ENCODE peak calls at places on chromosome 21, in eight cellular contexts. O is IMR-90; Q is CD8-positive, alpha-beta T cell; M is stomach; N is astrocyte; S is PC-3; C is tibial nerve; V is upper lobe of right lung. W is an unnamed sample.

GRCh38 chr21:45263534-45263933 is 24.2 kb downstream of the POFUT2 start:
- DNase-seq in O (no peak), Q (no peak), M (peak; percentile 16), N (no peak), S (no peak), C (peak; percentile 11), V (no peak), W (no peak)

GRCh38 chr21:38834725-38835124 is 29.0 kb downstream of the ETS2 start:
- DNase-seq in O (no peak), Q (no peak), M (no peak), N (no peak), S (no peak), C (no peak), V (no peak), W (no peak)

GRCh38 chr21:25640671-25641292 is 1.7 kb downstream of the JAM2 start:
- DNase-seq in O (no peak), Q (no peak), M (no peak), N (no peak), S (no peak), C (no peak), V (no peak), W (no peak)

GRCh38 chr21:27021801-27022200 is 54.9 kb upstream of the ADAMTS5 start:
- DNase-seq in O (no peak), Q (no peak), M (no peak), N (no peak), S (no peak), C (no peak), V (no peak), W (no peak)

GRCh38 chr21:38817371-38818335 is 11.9 kb downstream of the ETS2 start:
- DNase-seq in O (peak; percentile 79), Q (no peak), M (no peak), N (peak; percentile 75), S (peak; percentile 69), C (no peak), V (no peak), W (no peak)

GRCh38 chr21:41601573-41602371 is 93.8 kb upstream of the TMPRSS2 start:
- DNase-seq in O (peak; percentile 13), Q (no peak), M (peak; percentile 33), N (peak; percentile 31), S (peak; percentile 42), C (no peak), V (peak; percentile 70), W (no peak)

GRCh38 chr21:25925936-25926335 is 191.2 kb downstream of the GABPA start:
- DNase-seq in O (peak; percentile 23), Q (no peak), M (peak; percentile 43), N (peak; percentile 57), S (peak; percentile 25), C (no peak), V (no peak), W (no peak)

GRCh38 chr21:24897883-24898282 is 709.4 kb downstream of the MRPL39 start:
- DNase-seq in O (no peak), Q (no peak), M (no peak), N (no peak), S (no peak), C (no peak), V (no peak), W (no peak)

GRCh38 chr21:25639167-25639921 is at the start of gene JAM2:
- DNase-seq in O (peak; percentile 29), Q (peak; percentile 26), M (no peak), N (peak; percentile 17), S (no peak), C (peak; percentile 22), V (peak; percentile 67), W (no peak)

GRCh38 chr21:16587671-16588379 is 858.0 kb downstream of the USP25 start:
- DNase-seq in O (peak; percentile 77), Q (no peak), M (no peak), N (peak; percentile 64), S (peak; percentile 59), C (no peak), V (no peak), W (no peak)

GRCh38 chr21:38496224-38496623 is 2.1 kb downstream of the ERG start:
- DNase-seq in O (no peak), Q (no peak), M (no peak), N (no peak), S (no peak), C (no peak), V (no peak), W (no peak)

GRCh38 chr21:19122371-19122770 is 718.8 kb upstream of the TMPRSS15 start:
- DNase-seq in O (no peak), Q (no peak), M (no peak), N (no peak), S (no peak), C (no peak), V (no peak), W (no peak)

GRCh38 chr21:45950740-45951515 is 30.6 kb upstream of the COL6A1 start:
- DNase-seq in O (peak; percentile 48), Q (no peak), M (peak; percentile 50), N (peak; percentile 25), S (peak; percentile 76), C (no peak), V (no peak), W (no peak)

GRCh38 chr21:21034046-21034445 is 35.8 kb downstream of the NCAM2 start:
- DNase-seq in O (no peak), Q (no peak), M (no peak), N (no peak), S (no peak), C (no peak), V (no peak), W (no peak)

DNA sequence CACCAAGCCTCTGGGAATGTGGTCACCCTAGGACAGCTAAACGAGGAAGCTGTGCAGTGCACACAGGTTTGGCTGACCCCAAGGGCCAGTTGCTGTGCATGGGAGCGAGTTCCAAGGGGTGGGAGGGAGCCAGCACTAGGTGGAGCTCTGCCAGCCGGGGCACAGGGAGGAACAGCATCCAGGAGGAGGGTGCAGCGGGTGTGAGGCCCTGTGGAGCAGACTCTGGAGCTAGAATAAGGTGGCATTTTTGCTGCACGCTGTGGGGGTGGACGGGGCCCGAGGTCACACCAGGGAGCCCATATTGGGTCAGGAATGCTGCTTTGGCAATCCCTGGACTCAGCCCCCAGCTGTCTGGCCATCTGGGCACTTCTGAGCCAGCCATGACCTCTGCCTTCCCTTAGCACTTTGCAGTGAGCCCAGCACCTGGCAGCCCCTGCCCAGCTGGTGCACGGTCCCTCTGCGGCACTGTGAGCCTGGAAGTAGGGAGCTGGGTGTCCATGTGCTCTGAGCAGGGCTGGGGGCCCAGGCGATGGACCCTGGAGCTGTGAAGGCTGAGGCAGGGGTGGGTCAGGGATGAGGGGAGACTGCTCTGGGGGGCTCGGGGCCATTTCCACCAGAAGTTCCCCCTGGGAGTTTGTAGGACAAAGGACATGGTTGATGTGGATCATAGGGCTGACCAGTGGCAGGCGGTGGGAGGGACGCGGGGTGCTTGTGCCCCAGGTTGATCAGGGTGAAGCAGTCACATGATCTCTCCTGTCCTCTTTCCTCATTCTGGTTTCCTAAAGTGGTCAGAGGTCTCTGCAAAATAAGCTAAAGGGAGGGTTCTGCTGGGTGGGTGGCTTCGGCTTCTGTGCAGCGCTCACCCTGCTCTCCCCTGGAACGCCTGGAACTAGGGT is 8.9 kb downstream of the PDXK start:
- DNase-seq in O (peak; percentile 22), Q (no peak), M (peak; percentile 70), N (no peak), S (peak; percentile 56), C (no peak), V (peak; percentile 88), W (no peak)
- TF ChIP-seq CTCF in O (no peak), Q (no peak), M (no peak), N (no peak), S (peak; percentile 58), C (no peak), V (peak; percentile 5), W (no peak)

DNA sequence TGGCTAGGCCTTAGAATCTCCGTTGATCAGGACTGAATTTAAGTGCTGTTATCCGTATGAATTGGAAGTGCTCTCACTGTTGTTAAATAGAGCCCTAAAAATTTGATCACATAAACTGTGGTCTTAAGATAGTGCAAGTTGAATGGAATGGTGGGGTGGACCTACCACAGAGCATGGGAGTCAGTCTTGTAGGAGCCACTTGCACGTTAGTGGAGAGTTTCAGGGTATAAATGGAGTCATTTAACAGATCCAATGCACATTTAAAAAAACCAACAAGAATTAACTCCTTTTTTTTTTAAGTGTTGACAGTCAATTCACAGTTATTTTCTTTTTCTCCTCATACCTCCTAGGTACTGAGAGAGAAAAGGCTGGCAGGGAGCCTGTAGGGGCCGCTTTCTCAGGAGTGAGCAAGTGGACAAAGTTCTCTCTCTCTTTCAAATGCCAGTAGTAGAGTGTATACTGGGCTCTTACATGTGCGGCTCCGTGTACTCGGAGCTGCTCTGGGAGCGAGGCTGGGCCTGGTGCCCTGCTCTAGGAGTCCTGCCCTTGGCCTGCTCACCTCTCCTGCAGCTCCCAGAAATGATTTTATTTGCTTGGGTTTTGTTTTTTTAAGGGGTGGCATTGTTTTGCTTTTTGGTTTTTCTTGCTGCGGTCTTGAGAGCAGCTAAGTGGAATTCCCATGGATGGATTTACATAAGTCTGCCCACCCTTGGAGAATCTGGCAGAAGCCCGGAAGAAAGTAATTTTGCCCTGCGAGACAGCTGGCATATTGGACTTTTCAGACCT is 91.3 kb downstream of the ATP5PO start:
- DNase-seq in O (no peak), Q (no peak), M (no peak), N (peak; percentile 20), S (no peak), C (no peak), V (no peak), W (no peak)
- TF ChIP-seq CTCF in O (no peak), Q (no peak), M (no peak), N (no peak), S (no peak), C (no peak), V (no peak), W (no peak)

GRCh38 chr21:37073417-37074194 is 552 bp downstream of the TTC3 start:
- DNase-seq in O (peak; percentile 67), Q (peak; percentile 50), M (peak; percentile 53), N (peak; percentile 56), S (peak; percentile 33), C (no peak), V (peak; percentile 85), W (no peak)
- TF ChIP-seq CTCF in O (no peak), Q (no peak), M (no peak), N (no peak), S (peak; percentile 30), C (no peak), V (no peak), W (no peak)

GRCh38 chr21:28142692-28143091 is 850.0 kb downstream of the LTN1 start:
- DNase-seq in O (peak; percentile 91), Q (no peak), M (no peak), N (peak; percentile 60), S (peak; percentile 54), C (no peak), V (no peak), W (no peak)
- TF ChIP-seq CTCF in O (no peak), Q (no peak), M (no peak), N (no peak), S (no peak), C (no peak), V (no peak), W (no peak)

GRCh38 chr21:42632336-42632751 is 21.1 kb upstream of the PDE9A start:
- DNase-seq in O (no peak), Q (no peak), M (no peak), N (no peak), S (no peak), C (no peak), V (peak; percentile 60), W (no peak)
- TF ChIP-seq CTCF in O (no peak), Q (no peak), M (no peak), N (no peak), S (no peak), C (no peak), V (no peak), W (no peak)

GRCh38 chr21:36126621-36127110 is 8.2 kb upstream of the CBR3 start:
- DNase-seq in O (no peak), Q (no peak), M (peak; percentile 20), N (no peak), S (no peak), C (no peak), V (peak; percentile 18), W (no peak)
- TF ChIP-seq CTCF in O (no peak), Q (no peak), M (no peak), N (no peak), S (no peak), C (no peak), V (no peak), W (no peak)